ENCODE peak calls at places on chromosomes 6 and 20, in four cellular contexts. One of them, this sample, is unnamed.

GRCh38 chr6:14598017-14598864 is 480.7 kb downstream of the CD83 start:
- DNase-seq in HepG2: no peak
- DNase-seq in H1: no peak
- DNase-seq in GM12878: no peak
- DNase-seq in this sample: peak

GRCh38 chr20:11582073-11582472 is 335.6 kb upstream of the BTBD3 start:
- DNase-seq in H1: no peak
- DNase-seq in HepG2: no peak
- DNase-seq in GM12878: no peak
- DNase-seq in this sample: no peak

GRCh38 chr6:33410050-33410710 is 634 bp upstream of the PHF1 start:
- DNase-seq in HepG2: peak
- DNase-seq in H1: peak
- DNase-seq in GM12878: peak
- DNase-seq in this sample: peak

GRCh38 chr6:120557554-120557953 is 776.7 kb downstream of the TBC1D32 start:
- DNase-seq in H1: no peak
- DNase-seq in HepG2: no peak
- DNase-seq in GM12878: no peak
- DNase-seq in this sample: no peak

GRCh38 chr20:47774081-47774777 is 11.1 kb downstream of the SULF2 start:
- DNase-seq in GM12878: no peak
- DNase-seq in HepG2: no peak
- DNase-seq in H1: no peak
- DNase-seq in this sample: no peak

GRCh38 chr6:143108278-143108677 is 47.6 kb downstream of the AIG1 start:
- DNase-seq in HepG2: no peak
- DNase-seq in GM12878: no peak
- DNase-seq in H1: no peak
- DNase-seq in this sample: no peak

GRCh38 chr20:48012401-48012974 is 227.2 kb upstream of the SULF2 start:
- DNase-seq in GM12878: no peak
- DNase-seq in H1: no peak
- DNase-seq in HepG2: peak
- DNase-seq in this sample: no peak

GRCh38 chr6:1894954-1895353 is 285.2 kb downstream of the FOXC1 start:
- DNase-seq in GM12878: no peak
- DNase-seq in H1: no peak
- DNase-seq in HepG2: no peak
- DNase-seq in this sample: no peak

GRCh38 chr6:88290432-88290831 is 124.3 kb upstream of the CNR1 start:
- DNase-seq in H1: no peak
- DNase-seq in GM12878: peak
- DNase-seq in HepG2: no peak
- DNase-seq in this sample: no peak

GRCh38 chr6:136251394-136251793 is 1.3 kb upstream of the MTFR2 start:
- DNase-seq in HepG2: no peak
- DNase-seq in H1: no peak
- DNase-seq in GM12878: no peak
- DNase-seq in this sample: no peak

GRCh38 chr20:2093200-2093781 is 8.3 kb upstream of the STK35 start:
- DNase-seq in GM12878: no peak
- DNase-seq in HepG2: peak
- DNase-seq in H1: no peak
- DNase-seq in this sample: no peak

GRCh38 chr20:49187330-49188100 is 619 bp downstream of the STAU1 start:
- DNase-seq in HepG2: no peak
- DNase-seq in GM12878: no peak
- DNase-seq in H1: no peak
- DNase-seq in this sample: peak

GRCh38 chr6:114090626-114091025 is 119.7 kb upstream of the HDAC2 start:
- DNase-seq in H1: no peak
- DNase-seq in GM12878: no peak
- DNase-seq in HepG2: no peak
- DNase-seq in this sample: no peak

GRCh38 chr20:47336013-47336754 is 20.3 kb downstream of the ZMYND8 start:
- DNase-seq in H1: no peak
- DNase-seq in GM12878: no peak
- DNase-seq in HepG2: no peak
- DNase-seq in this sample: no peak

GRCh38 chr6:145042559-145042958 is 692.8 kb downstream of the EPM2A start:
- DNase-seq in GM12878: no peak
- DNase-seq in H1: no peak
- DNase-seq in HepG2: peak
- DNase-seq in this sample: peak

GRCh38 chr6:70694371-70694770 is 26.7 kb downstream of the SMAP1 start:
- DNase-seq in HepG2: no peak
- DNase-seq in GM12878: no peak
- DNase-seq in H1: no peak
- DNase-seq in this sample: no peak

GRCh38 chr20:62303327-62304226 is 780 bp downstream of the ADRM1 start:
- DNase-seq in GM12878: no peak
- DNase-seq in HepG2: peak
- DNase-seq in H1: no peak
- DNase-seq in this sample: no peak

GRCh38 chr6:107800564-107801164 is 23.4 kb downstream of the SCML4 start:
- DNase-seq in HepG2: peak
- DNase-seq in GM12878: no peak
- DNase-seq in H1: no peak
- DNase-seq in this sample: no peak

GRCh38 chr6:44292661-44293365 is 20.3 kb downstream of the AARS2 start:
- DNase-seq in H1: no peak
- DNase-seq in HepG2: no peak
- DNase-seq in GM12878: no peak
- DNase-seq in this sample: no peak

GRCh38 chr6:164085552-164086325 is 671.2 kb downstream of the QKI start:
- DNase-seq in HepG2: no peak
- DNase-seq in H1: no peak
- DNase-seq in GM12878: no peak
- DNase-seq in this sample: peak

GRCh38 chr20:51077601-51078000 is 54.7 kb upstream of the KCNG1 start:
- DNase-seq in GM12878: no peak
- DNase-seq in H1: no peak
- DNase-seq in HepG2: no peak
- DNase-seq in this sample: no peak

GRCh38 chr6:22295145-22295544 is 1.7 kb downstream of the PRL start:
- DNase-seq in GM12878: no peak
- DNase-seq in HepG2: no peak
- DNase-seq in H1: no peak
- DNase-seq in this sample: no peak

GRCh38 chr6:118826096-118826495 is 67.9 kb upstream of the ASF1A start:
- DNase-seq in GM12878: no peak
- DNase-seq in H1: no peak
- DNase-seq in HepG2: no peak
- DNase-seq in this sample: no peak

GRCh38 chr6:150394053-150394875 is 25.5 kb downstream of the IYD start:
- DNase-seq in HepG2: no peak
- DNase-seq in H1: no peak
- DNase-seq in GM12878: no peak
- DNase-seq in this sample: no peak

GRCh38 chr20:8218861-8219260 is 86.8 kb downstream of the PLCB1 start:
- DNase-seq in H1: no peak
- DNase-seq in HepG2: no peak
- DNase-seq in GM12878: no peak
- DNase-seq in this sample: no peak

GRCh38 chr6:9138856-9139426 is 703.6 kb upstream of the SLC35B3 start:
- DNase-seq in GM12878: no peak
- DNase-seq in HepG2: no peak
- DNase-seq in H1: no peak
- DNase-seq in this sample: no peak

GRCh38 chr6:125314019-125314581 is 12.3 kb upstream of the HDDC2 start:
- DNase-seq in GM12878: no peak
- DNase-seq in H1: no peak
- DNase-seq in HepG2: peak
- DNase-seq in this sample: peak

GRCh38 chr20:60262967-60263603 is 304.9 kb downstream of the CDH26 start:
- DNase-seq in H1: peak
- DNase-seq in HepG2: peak
- DNase-seq in GM12878: no peak
- DNase-seq in this sample: peak

GRCh38 chr20:48986899-48987298 is 59.2 kb upstream of the CSE1L start:
- DNase-seq in GM12878: no peak
- DNase-seq in HepG2: peak
- DNase-seq in H1: no peak
- DNase-seq in this sample: no peak

GRCh38 chr20:31704225-31705119 is 18.2 kb downstream of the BCL2L1 start:
- DNase-seq in GM12878: no peak
- DNase-seq in H1: no peak
- DNase-seq in HepG2: peak
- DNase-seq in this sample: no peak

GRCh38 chr20:46084805-46085792 is 4.7 kb downstream of the NCOA5 start:
- DNase-seq in GM12878: no peak
- DNase-seq in HepG2: peak
- DNase-seq in H1: no peak
- DNase-seq in this sample: no peak

GRCh38 chr6:4059115-4059777 is 19.7 kb downstream of the FAM217A start:
- DNase-seq in H1: peak
- DNase-seq in HepG2: peak
- DNase-seq in GM12878: no peak
- DNase-seq in this sample: no peak

GRCh38 chr20:11799131-11799800 is 118.4 kb upstream of the BTBD3 start:
- DNase-seq in H1: no peak
- DNase-seq in GM12878: no peak
- DNase-seq in HepG2: no peak
- DNase-seq in this sample: no peak

GRCh38 chr20:2246081-2246491 is 49.7 kb upstream of the TGM3 start:
- DNase-seq in HepG2: no peak
- DNase-seq in H1: no peak
- DNase-seq in GM12878: no peak
- DNase-seq in this sample: peak

GRCh38 chr6:11313207-11313606 is 80.7 kb upstream of the NEDD9 start:
- DNase-seq in H1: no peak
- DNase-seq in GM12878: no peak
- DNase-seq in HepG2: no peak
- DNase-seq in this sample: no peak

DNA sequence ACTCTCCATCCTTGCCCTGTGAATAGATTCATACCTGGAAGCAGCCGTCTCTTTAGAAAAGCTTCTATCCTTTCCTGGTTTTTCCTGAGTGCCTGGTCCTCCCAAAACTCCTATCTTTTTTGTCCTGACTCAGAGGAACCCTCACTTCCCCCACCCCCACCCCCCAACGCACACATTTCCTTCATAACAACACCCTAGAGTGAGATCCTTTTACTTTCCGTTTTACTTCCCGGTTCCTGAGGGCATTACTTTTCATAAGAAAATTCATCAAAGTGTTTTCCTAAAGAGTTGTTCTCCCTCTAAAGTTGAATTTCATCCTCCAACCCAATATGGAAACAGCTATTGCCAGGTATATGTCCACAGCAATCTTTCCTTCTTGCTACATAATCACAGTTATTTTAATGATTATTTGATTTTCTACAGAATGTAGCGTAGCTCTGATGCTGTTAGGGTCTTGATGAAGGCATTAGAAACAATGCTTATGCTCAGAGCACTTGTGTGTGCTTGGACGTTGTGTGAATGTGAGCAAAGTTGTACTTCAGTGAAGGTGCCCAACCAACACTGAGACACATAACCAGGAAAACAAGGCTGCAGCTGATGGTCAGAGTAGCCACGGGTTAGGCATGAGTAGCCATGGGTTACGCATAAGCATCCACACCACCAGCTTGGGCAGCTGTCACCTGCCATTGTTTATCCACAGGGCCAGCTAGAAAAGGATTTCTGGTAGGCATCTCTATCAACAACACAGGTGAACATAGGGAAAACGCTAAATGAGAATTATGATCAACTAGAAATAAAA is 326.8 kb downstream of the NRN1 start:
- DNase-seq in HepG2: no peak
- DNase-seq in H1: no peak
- DNase-seq in GM12878: no peak
- DNase-seq in this sample: no peak
- TF ChIP-seq ZNF274 in HepG2: no peak
- TF ChIP-seq ZNF274 in H1: no peak
- TF ChIP-seq ZNF274 in GM12878: no peak
- TF ChIP-seq ZNF274 in this sample: no peak

GRCh38 chr20:34923414-34923813 is 32.2 kb downstream of the GSS start:
- DNase-seq in HepG2: no peak
- DNase-seq in GM12878: no peak
- DNase-seq in H1: no peak
- DNase-seq in this sample: no peak

GRCh38 chr20:34922654-34923381 is 32.8 kb downstream of the GSS start:
- DNase-seq in H1: no peak
- DNase-seq in HepG2: peak
- DNase-seq in GM12878: no peak
- DNase-seq in this sample: no peak

GRCh38 chr20:34916774-34917354 is 38.7 kb downstream of the GSS start:
- DNase-seq in HepG2: no peak
- DNase-seq in GM12878: no peak
- DNase-seq in H1: no peak
- DNase-seq in this sample: no peak

GRCh38 chr20:34921436-34921835 is 34.2 kb downstream of the GSS start:
- DNase-seq in GM12878: no peak
- DNase-seq in H1: no peak
- DNase-seq in HepG2: no peak
- DNase-seq in this sample: no peak

GRCh38 chr20:34920055-34920454 is 35.6 kb downstream of the GSS start:
- DNase-seq in HepG2: no peak
- DNase-seq in GM12878: no peak
- DNase-seq in H1: no peak
- DNase-seq in this sample: no peak
- TF ChIP-seq YY1 in HepG2: no peak
- TF ChIP-seq YY1 in GM12878: no peak
- TF ChIP-seq YY1 in H1: no peak
- TF ChIP-seq YY1 in this sample: no peak

DNA sequence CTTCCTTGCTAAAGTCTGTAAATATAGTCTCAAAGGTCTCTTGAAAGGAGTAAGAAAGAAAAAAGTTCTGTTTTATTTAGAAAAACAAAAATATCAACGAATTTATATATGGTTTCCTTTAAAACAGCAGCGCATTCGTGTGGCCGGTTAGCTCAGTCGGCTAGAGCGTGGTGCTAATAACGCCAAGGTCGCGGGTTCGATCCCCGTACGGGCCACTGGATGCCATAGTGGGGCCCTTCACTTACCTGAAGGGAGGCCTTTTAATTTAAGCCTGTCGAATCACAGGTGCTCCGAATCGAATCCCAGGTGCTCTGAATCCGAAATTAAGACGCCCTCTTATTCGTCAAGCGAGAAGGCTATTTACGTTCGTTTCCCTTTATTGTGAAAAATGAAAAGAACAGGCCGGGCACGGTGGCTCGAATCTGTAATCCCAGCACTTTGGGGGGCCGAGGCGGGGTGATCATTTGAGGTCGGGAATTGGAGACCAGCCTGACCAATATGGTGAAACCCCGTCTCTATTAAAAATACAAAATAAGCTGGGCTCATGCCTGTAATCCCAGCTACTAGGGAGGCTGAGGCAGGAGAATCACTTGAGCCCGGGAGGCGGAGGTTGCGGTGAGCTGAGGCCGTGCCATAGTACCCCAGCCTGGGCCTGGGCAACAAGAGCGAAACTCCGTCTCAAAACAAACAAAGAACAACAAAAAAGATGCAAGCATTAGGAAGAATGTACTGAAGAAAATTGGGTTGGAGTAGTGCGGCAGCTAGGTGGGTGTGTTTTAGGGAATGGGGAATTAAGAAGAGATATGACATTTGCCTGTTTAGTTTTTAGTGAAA is 195.8 kb upstream of the ZNF184 start:
- DNase-seq in HepG2: peak
- DNase-seq in GM12878: no peak
- DNase-seq in H1: peak
- DNase-seq in this sample: no peak
- TF ChIP-seq SUZ12 in HepG2: no peak
- TF ChIP-seq SUZ12 in GM12878: no peak
- TF ChIP-seq SUZ12 in H1: no peak
- TF ChIP-seq SUZ12 in this sample: no peak

GRCh38 chr6:503610-504362 is 112.2 kb downstream of the IRF4 start:
- DNase-seq in GM12878: no peak
- DNase-seq in HepG2: no peak
- DNase-seq in H1: no peak
- DNase-seq in this sample: no peak
- TF ChIP-seq ZNF274 in GM12878: no peak
- TF ChIP-seq ZNF274 in HepG2: no peak
- TF ChIP-seq ZNF274 in H1: no peak
- TF ChIP-seq ZNF274 in this sample: no peak